ENCODE peak calls at places on chromosome 1, in nine cellular contexts. X, O, W, N, K, A, B, J and F are unnamed samples.

GRCh38 chr1:117739516-117739915 is 133.7 kb downstream of the TENT5C start:
- DNase-seq in X (no peak), W (no peak), J (no peak), B (no peak), O (no peak), N (no peak), K (no peak), A (no peak), F (no peak)

GRCh38 chr1:231550448-231550781 is 21.9 kb downstream of the TSNAX start:
- DNase-seq in W (no peak), A (peak; percentile 78), X (peak; percentile 44), K (no peak), B (no peak), O (no peak), N (no peak), J (no peak), F (no peak)

GRCh38 chr1:162502928-162503327 is 5.3 kb downstream of the UHMK1 start:
- DNase-seq in N (no peak), X (no peak), K (peak; percentile 73), J (peak; percentile 88), B (no peak), W (no peak), O (no peak), A (no peak), F (no peak)

GRCh38 chr1:100629391-100629790 is 90.2 kb upstream of the VCAM1 start:
- DNase-seq in X (no peak), N (no peak), K (peak; percentile 49), A (no peak), B (no peak), O (no peak), J (no peak), W (no peak), F (no peak)

GRCh38 chr1:204746838-204747442 is 61.4 kb upstream of the LRRN2 start:
- DNase-seq in A (peak; percentile 79), K (peak; percentile 32), B (no peak), X (peak; percentile 68), J (peak; percentile 41), N (peak; percentile 57), W (peak; percentile 61), O (peak; percentile 56), F (no peak)

GRCh38 chr1:44208216-44208615 is 5.1 kb upstream of the DMAP1 start:
- DNase-seq in O (no peak), B (no peak), K (no peak), N (no peak), A (no peak), J (no peak), X (no peak), W (no peak), F (no peak)

GRCh38 chr1:106380772-106381171 is 675.7 kb upstream of the PRMT6 start:
- DNase-seq in B (no peak), A (no peak), J (no peak), K (no peak), N (no peak), W (no peak), X (no peak), O (no peak), F (no peak)

GRCh38 chr1:228986093-228986904 is 251.0 kb downstream of the RHOU start:
- DNase-seq in N (peak; percentile 35), X (no peak), K (peak; percentile 27), O (peak; percentile 30), W (peak; percentile 34), J (peak; percentile 25), A (peak; percentile 18), B (peak; percentile 79), F (no peak)

GRCh38 chr1:111719135-111719534 is 20.1 kb downstream of the INKA2 start:
- DNase-seq in W (no peak), X (no peak), O (no peak), J (no peak), K (no peak), B (peak; percentile 24), N (no peak), A (no peak), F (no peak)

GRCh38 chr1:231076802-231077201 is 36.7 kb upstream of the FAM89A start:
- DNase-seq in K (no peak), N (no peak), W (no peak), J (no peak), A (no peak), B (no peak), X (no peak), O (no peak), F (no peak)

GRCh38 chr1:164064501-164064900 is 494.5 kb upstream of the PBX1 start:
- DNase-seq in O (no peak), K (no peak), J (no peak), W (no peak), A (no peak), B (no peak), X (no peak), N (no peak), F (peak; percentile 0)

GRCh38 chr1:52400131-52400530 is 4.1 kb downstream of the ORC1 start:
- DNase-seq in X (no peak), A (no peak), J (no peak), W (no peak), B (no peak), N (no peak), O (no peak), K (no peak), F (peak; percentile 56)

GRCh38 chr1:230976825-230977747 is 1.6 kb downstream of the TTC13 start:
- DNase-seq in O (no peak), J (no peak), B (no peak), A (no peak), K (no peak), X (no peak), W (peak; percentile 38), N (no peak), F (no peak)

GRCh38 chr1:163168053-163168452 is 34.7 kb downstream of the RGS5 start:
- DNase-seq in O (no peak), X (no peak), K (peak; percentile 99), J (peak; percentile 96), N (peak; percentile 80), A (no peak), W (no peak), B (no peak), F (peak; percentile 81)

GRCh38 chr1:15242766-15243165 is 4.3 kb upstream of the FHAD1 start:
- DNase-seq in X (no peak), K (no peak), W (no peak), A (no peak), B (no peak), O (no peak), J (no peak), N (no peak), F (no peak)

GRCh38 chr1:89588480-89588879 is 44.4 kb upstream of the LRRC8C start:
- DNase-seq in A (no peak), K (no peak), B (no peak), O (no peak), W (no peak), N (no peak), J (no peak), X (no peak), F (no peak)
- H3K27ac ChIP-seq in A (no peak overlapping the region), K (no peak overlapping the region), B (no peak overlapping the region), O (no peak overlapping the region), W (no peak overlapping the region), N (no peak overlapping the region), J (no peak overlapping the region), X (no peak overlapping the region), F (no peak overlapping the region)

DNA sequence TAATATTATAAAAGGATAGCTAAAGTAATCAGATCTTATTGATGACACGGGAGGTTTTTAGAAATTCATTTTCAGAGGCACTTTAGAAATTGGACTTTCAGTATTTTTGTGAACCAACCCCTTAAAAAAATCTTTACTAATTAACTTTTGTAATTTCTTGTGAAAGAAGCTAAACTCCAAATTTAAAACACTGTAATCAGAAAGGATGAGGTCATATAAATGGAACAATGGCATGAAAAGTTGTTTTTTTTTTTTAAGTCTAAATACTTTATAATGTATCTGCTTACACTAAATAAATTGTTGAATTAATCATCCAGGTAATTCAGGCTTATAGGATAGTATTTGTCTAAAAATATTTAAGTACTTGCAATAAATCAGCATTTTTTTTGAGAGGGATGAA is 9.0 kb downstream of the ZBTB18 start:
- DNase-seq in W (no peak), X (no peak), K (no peak), B (no peak), A (no peak), N (no peak), J (no peak), O (no peak), F (no peak)
- H3K4me1 ChIP-seq in W (no peaks in the 10 kb centered on the region), X (no peaks in the 10 kb centered on the region), K (no peaks in the 10 kb centered on the region), B (no peaks in the 10 kb centered on the region), A (peaks cover 28% of the 10 kb centered on the region), N (no peaks in the 10 kb centered on the region), J (no peaks in the 10 kb centered on the region), O (peaks cover 34% of the 10 kb centered on the region), F (no peaks in the 10 kb centered on the region)

DNA sequence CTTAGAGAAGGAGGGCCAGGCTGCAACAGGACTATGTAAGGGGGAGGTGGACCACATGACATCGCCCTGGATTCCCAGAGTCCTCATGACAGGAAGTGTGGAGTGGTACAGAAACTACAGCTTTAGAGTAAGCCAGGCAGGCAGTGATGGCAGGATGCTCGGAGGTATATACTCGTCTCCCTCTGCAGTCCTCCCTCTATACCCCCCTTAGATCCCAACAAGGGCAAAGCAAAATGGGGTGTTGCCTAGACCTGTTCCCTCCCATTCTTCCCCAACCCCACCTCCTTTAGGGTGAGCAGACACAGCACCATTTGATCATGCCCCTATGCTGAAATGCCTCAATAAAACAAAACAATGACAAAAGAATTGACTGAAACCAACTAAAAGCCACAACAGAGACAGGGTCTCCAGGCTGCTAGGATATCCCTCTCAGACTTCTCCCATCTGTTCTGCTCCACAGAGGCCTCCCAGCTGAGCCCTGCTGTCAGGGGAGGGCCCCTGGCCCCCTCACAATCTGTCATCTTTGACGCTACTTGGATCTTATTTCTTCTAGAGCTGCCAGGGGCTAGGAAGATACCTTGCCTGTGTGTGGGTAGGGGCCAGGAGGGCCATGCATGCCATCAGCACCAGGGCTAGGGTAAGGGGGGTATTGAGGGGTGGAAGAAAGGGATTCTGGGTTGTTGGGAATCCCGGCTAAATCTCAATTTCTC is 13.0 kb downstream of the FAM78B start:
- DNase-seq in N (no peak), K (no peak), X (no peak), O (no peak), B (no peak), W (no peak), J (no peak), A (no peak), F (no peak)
- H3K27ac ChIP-seq in N (no peak overlapping the region), K (no peak overlapping the region), X (no peak overlapping the region), O (no peak overlapping the region), B (no peak overlapping the region), W (no peak overlapping the region), J (no peak overlapping the region), A (no peak overlapping the region), F (no peak overlapping the region)

GRCh38 chr1:39394059-39394458 is 97.4 kb upstream of the BMP8A start:
- DNase-seq in K (no peak), O (no peak), W (no peak), J (no peak), B (no peak), A (no peak), X (no peak), N (no peak), F (no peak)

GRCh38 chr1:39393645-39394044 is 97.8 kb upstream of the BMP8A start:
- DNase-seq in X (no peak), O (no peak), J (no peak), K (no peak), W (no peak), B (no peak), N (no peak), A (no peak), F (no peak)

GRCh38 chr1:39396671-39397070 is 94.8 kb upstream of the BMP8A start:
- DNase-seq in K (no peak), B (no peak), O (no peak), J (no peak), X (no peak), W (no peak), N (no peak), A (no peak), F (no peak)

GRCh38 chr1:39394598-39394997 is 96.8 kb upstream of the BMP8A start:
- DNase-seq in W (peak; percentile 54), N (peak; percentile 57), X (no peak), K (peak; percentile 61), B (no peak), O (peak; percentile 36), A (no peak), J (no peak), F (peak; percentile 84)

GRCh38 chr1:39395357-39395831 is 96.0 kb upstream of the BMP8A start:
- DNase-seq in X (no peak), B (no peak), J (peak; percentile 90), A (no peak), N (no peak), O (no peak), W (peak; percentile 30), K (peak; percentile 96), F (peak; percentile 78)
- H3K4me1 ChIP-seq in X (peaks cover 29% of the 10 kb centered on the region), B (peaks cover 66% of the 10 kb centered on the region), J (peaks cover 23% of the 10 kb centered on the region), A (peaks cover 50% of the 10 kb centered on the region), N (peaks cover 85% of the 10 kb centered on the region), O (peaks cover 77% of the 10 kb centered on the region), W (peaks cover 18% of the 10 kb centered on the region), K (peaks cover 61% of the 10 kb centered on the region), F (peaks cover 72% of the 10 kb centered on the region)